ENCODE peak calls at places on chromosomes 12 and 14, in seven cellular contexts. R is fibroblast of the aortic adventitia, V is GM12865, S is epithelial cell of esophagus, G is astrocyte of the cerebellum, T is colonic mucosa, I is right cardiac atrium. L is an unnamed sample.

GRCh38 chr12:108594323-108594903 is 3.5 kb downstream of the TMEM119 start:
- DNase-seq in T (no peak), R (no peak), V (no peak), S (no peak), G (no peak), I (no peak), L (no peak)

GRCh38 chr12:24012528-24012927 is 63.1 kb upstream of the SOX5 start:
- DNase-seq in T (no peak), I (no peak), V (no peak), S (peak), G (no peak), R (peak), L (no peak)

GRCh38 chr12:1606021-1606622 is 11.7 kb upstream of the FBXL14 start:
- DNase-seq in I (peak), R (peak), T (peak), S (peak), G (peak), V (peak), L (no peak)

GRCh38 chr14:45199246-45199645 is 53.8 kb downstream of the MIS18BP1 start:
- DNase-seq in S (peak), V (no peak), G (no peak), I (no peak), T (no peak), R (peak), L (peak)

GRCh38 chr12:114918535-114919233 is 234.7 kb upstream of the TBX3 start:
- DNase-seq in I (no peak), V (no peak), T (no peak), S (peak), G (no peak), R (peak), L (no peak)

GRCh38 chr12:79690606-79691298 is at the start of gene PAWR:
- DNase-seq in I (peak), G (peak), V (peak), T (peak), S (peak), R (peak), L (no peak)

GRCh38 chr14:20989787-20990600 is at the start of gene METTL17:
- DNase-seq in T (peak), G (peak), V (peak), R (peak), S (peak), I (peak), L (peak)

GRCh38 chr12:22312336-22312735 is 22.2 kb downstream of the ST8SIA1 start:
- DNase-seq in T (peak), G (peak), S (peak), I (peak), R (peak), V (no peak), L (no peak)

GRCh38 chr14:90795744-90796143 is 20.5 kb downstream of the TTC7B start:
- DNase-seq in V (no peak), S (peak), R (peak), I (no peak), G (peak), T (no peak), L (peak)

DNA sequence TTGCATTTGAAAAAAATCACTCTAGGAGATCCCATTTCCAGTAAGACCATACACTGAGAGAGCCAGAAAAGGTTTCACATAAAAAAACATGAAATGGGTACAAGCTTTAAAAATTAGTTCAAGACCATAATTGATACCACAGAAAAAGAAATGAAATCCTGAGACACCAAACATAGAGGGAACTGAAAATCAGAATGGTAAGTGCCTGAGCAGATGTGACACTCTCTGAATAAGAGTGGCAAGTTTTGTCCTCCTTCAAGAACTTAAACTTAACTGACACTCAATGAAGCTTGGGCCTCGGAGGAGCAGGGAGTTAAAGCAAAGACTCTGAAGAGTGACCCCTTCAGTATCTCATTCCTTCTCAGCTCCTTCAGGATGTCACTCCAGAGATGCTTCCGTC is 23.2 kb upstream of the PTGDR start:
- DNase-seq in I (no peak), T (no peak), R (no peak), V (peak), S (no peak), G (no peak), L (no peak)
- H3K4me3 ChIP-seq in I (no peak), T (no peak), R (no peak), V (no peak), S (no peak), G (no peak), L (no peak)

DNA sequence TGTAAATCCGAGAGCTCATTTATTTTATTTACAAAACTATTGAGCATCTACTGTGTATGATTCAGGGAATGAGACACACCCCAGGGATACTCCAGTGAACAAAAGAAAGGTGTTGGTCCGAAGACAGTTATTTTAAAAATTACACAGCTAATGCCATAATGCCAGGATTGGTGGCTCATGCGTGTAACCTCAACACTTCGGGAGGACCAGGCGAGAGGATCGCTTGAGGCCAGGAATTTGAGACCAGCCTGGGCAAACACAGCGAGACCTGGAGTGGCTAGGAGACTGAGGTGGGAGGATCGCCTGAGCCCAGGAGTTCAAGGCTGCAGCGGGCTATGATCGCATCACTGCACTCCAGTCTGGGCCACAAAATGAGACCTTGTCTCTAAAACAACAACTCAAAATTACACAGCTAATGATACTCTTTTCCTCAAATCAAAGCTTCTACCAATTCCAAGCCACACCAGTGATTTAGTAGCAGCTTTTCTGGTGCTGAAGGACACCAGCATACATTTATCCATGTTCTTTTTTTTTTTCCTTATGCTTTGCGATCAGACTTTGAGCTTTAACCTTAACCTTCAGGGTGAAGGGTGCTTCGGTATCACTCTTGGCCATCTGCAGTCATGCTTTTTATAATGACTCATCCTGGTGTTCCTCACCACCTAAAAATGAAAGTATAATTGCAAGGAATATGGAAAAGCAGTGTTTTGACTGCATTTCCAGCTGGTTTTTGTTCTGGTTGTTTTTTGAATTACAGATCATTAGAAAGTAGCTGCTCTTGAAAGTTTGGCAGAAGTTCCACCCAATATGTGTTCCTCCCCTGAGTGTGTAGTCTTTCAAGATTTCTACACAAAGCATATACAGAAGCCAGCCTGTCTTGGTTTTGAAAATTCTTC is 1.1 kb upstream of the SLC41A2 start:
- DNase-seq in V (no peak), I (peak), G (peak), T (peak), S (no peak), R (peak), L (no peak)
- H3K4me3 ChIP-seq in V (peak), I (peak), G (peak), T (peak), S (peak), R (peak), L (peak)

GRCh38 chr14:92511472-92512247 is 1.9 kb upstream of the RIN3 start:
- DNase-seq in I (no peak), R (peak), T (peak), G (peak), V (no peak), S (peak), L (peak)
- H3K4me3 ChIP-seq in I (no peak), R (no peak), T (no peak), G (no peak), V (no peak), S (no peak), L (no peak)

GRCh38 chr12:93684716-93685115 is 7.5 kb downstream of the CRADD start:
- DNase-seq in R (peak), V (no peak), S (no peak), G (no peak), I (no peak), T (no peak), L (no peak)

GRCh38 chr12:93683410-93683809 is 6.2 kb downstream of the CRADD start:
- DNase-seq in G (no peak), R (no peak), V (no peak), I (no peak), T (no peak), S (no peak), L (no peak)

GRCh38 chr12:93686572-93687365 is 9.6 kb downstream of the CRADD start:
- DNase-seq in T (no peak), I (no peak), G (no peak), V (no peak), S (no peak), R (no peak), L (no peak)

GRCh38 chr12:93679308-93679933 is 2.2 kb downstream of the CRADD start:
- DNase-seq in I (peak), G (no peak), T (no peak), R (no peak), S (no peak), V (no peak), L (no peak)

GRCh38 chr12:93682846-93683261 is 5.7 kb downstream of the CRADD start:
- DNase-seq in I (peak), R (no peak), T (no peak), G (no peak), V (no peak), S (no peak), L (no peak)
- H3K4me3 ChIP-seq in I (no peak), R (no peak), T (no peak), G (no peak), V (no peak), S (no peak), L (no peak)

GRCh38 chr14:64114166-64114565 is 180.0 kb downstream of the ESR2 start:
- DNase-seq in V (no peak), T (peak), R (no peak), G (no peak), I (no peak), S (peak), L (no peak)

GRCh38 chr14:64110832-64111231 is 183.3 kb downstream of the ESR2 start:
- DNase-seq in S (peak), G (no peak), V (no peak), T (no peak), R (no peak), I (no peak), L (no peak)

GRCh38 chr14:64113279-64113678 is 180.9 kb downstream of the ESR2 start:
- DNase-seq in G (no peak), R (no peak), V (no peak), I (no peak), T (peak), S (no peak), L (no peak)

GRCh38 chr14:64114796-64115195 is 179.4 kb downstream of the ESR2 start:
- DNase-seq in I (no peak), R (no peak), V (no peak), T (no peak), S (no peak), G (no peak), L (no peak)

GRCh38 chr14:64112859-64113258 is 181.3 kb downstream of the ESR2 start:
- DNase-seq in G (no peak), R (no peak), T (peak), V (no peak), I (no peak), S (peak), L (no peak)
- H3K4me3 ChIP-seq in G (no peak), R (no peak), T (no peak), V (no peak), I (no peak), S (peak), L (no peak)

GRCh38 chr12:96239711-96240234 is 45.6 kb downstream of the ELK3 start:
- DNase-seq in S (no peak), G (no peak), I (peak), V (no peak), T (no peak), R (no peak), L (no peak)
- H3K4me3 ChIP-seq in S (no peak), G (no peak), I (no peak), V (no peak), T (no peak), R (no peak), L (no peak)